ENCODE peak calls at places on chromosomes 3 and 15, in four cellular contexts. One of them, this sample, is unnamed. For H3K4me1, the result is how much of the 10 kb centered on the place peaks cover.

GRCh38 chr15:64527263-64527984 is 67.0 kb downstream of the ZNF609 start:
- DNase-seq in stomach: no peak
- DNase-seq in uterus: no peak
- DNase-seq in right lobe of liver: no peak
- DNase-seq in this sample: no peak

GRCh38 chr3:197613187-197613586 is 57.4 kb upstream of the BDH1 start:
- DNase-seq in stomach: no peak
- DNase-seq in uterus: no peak
- DNase-seq in right lobe of liver: no peak
- DNase-seq in this sample: no peak

GRCh38 chr15:86608461-86608860 is 528.8 kb downstream of the AGBL1 start:
- DNase-seq in stomach: no peak
- DNase-seq in uterus: no peak
- DNase-seq in right lobe of liver: no peak
- DNase-seq in this sample: no peak

GRCh38 chr15:85745525-85745924 is 49.2 kb downstream of the KLHL25 start:
- DNase-seq in stomach: no peak
- DNase-seq in uterus: peak
- DNase-seq in right lobe of liver: no peak
- DNase-seq in this sample: no peak

GRCh38 chr3:142987080-142987700 is 14.2 kb upstream of the U2SURP start:
- DNase-seq in stomach: no peak
- DNase-seq in uterus: no peak
- DNase-seq in right lobe of liver: no peak
- DNase-seq in this sample: no peak

GRCh38 chr3:143998266-143998665 is 26.6 kb downstream of the DIPK2A start:
- DNase-seq in stomach: no peak
- DNase-seq in uterus: no peak
- DNase-seq in right lobe of liver: no peak
- DNase-seq in this sample: peak

GRCh38 chr3:106343841-106344240 is 475.0 kb upstream of the CBLB start:
- DNase-seq in stomach: no peak
- DNase-seq in uterus: no peak
- DNase-seq in right lobe of liver: no peak
- DNase-seq in this sample: no peak

GRCh38 chr15:85582719-85583089 is 202.3 kb downstream of the AKAP13 start:
- DNase-seq in stomach: peak
- DNase-seq in uterus: peak
- DNase-seq in right lobe of liver: peak
- DNase-seq in this sample: peak

GRCh38 chr15:35630570-35630969 is 84.6 kb upstream of the DPH6 start:
- DNase-seq in stomach: no peak
- DNase-seq in uterus: no peak
- DNase-seq in right lobe of liver: peak
- DNase-seq in this sample: no peak

GRCh38 chr3:169790687-169791429 is 17.7 kb downstream of the MYNN start:
- DNase-seq in stomach: no peak
- DNase-seq in uterus: no peak
- DNase-seq in right lobe of liver: no peak
- DNase-seq in this sample: no peak

GRCh38 chr3:173238091-173238490 is 97.1 kb upstream of the SPATA16 start:
- DNase-seq in stomach: no peak
- DNase-seq in uterus: no peak
- DNase-seq in right lobe of liver: no peak
- DNase-seq in this sample: no peak

GRCh38 chr15:64640146-64640868 is 135.1 kb downstream of the RBPMS2 start:
- DNase-seq in stomach: peak
- DNase-seq in uterus: no peak
- DNase-seq in right lobe of liver: no peak
- DNase-seq in this sample: no peak

GRCh38 chr3:58009749-58010535 is 1.7 kb downstream of the FLNB start:
- DNase-seq in stomach: peak
- DNase-seq in uterus: no peak
- DNase-seq in right lobe of liver: peak
- DNase-seq in this sample: peak

GRCh38 chr3:184261270-184262165 is at the start of gene CAMK2N2:
- DNase-seq in stomach: peak
- DNase-seq in uterus: no peak
- DNase-seq in right lobe of liver: peak
- DNase-seq in this sample: peak

GRCh38 chr3:102053375-102053989 is 204.2 kb downstream of the NFKBIZ start:
- DNase-seq in stomach: no peak
- DNase-seq in uterus: no peak
- DNase-seq in right lobe of liver: no peak
- DNase-seq in this sample: no peak

GRCh38 chr3:53547327-53547726 is 52.9 kb downstream of the CACNA1D start:
- DNase-seq in stomach: no peak
- DNase-seq in uterus: no peak
- DNase-seq in right lobe of liver: no peak
- DNase-seq in this sample: no peak

GRCh38 chr3:75180235-75180944 is 483.7 kb upstream of the FRG2C start:
- DNase-seq in stomach: no peak
- DNase-seq in uterus: no peak
- DNase-seq in right lobe of liver: no peak
- DNase-seq in this sample: no peak

GRCh38 chr3:111695584-111696213 is 100.6 kb upstream of the ZBED2 start:
- DNase-seq in stomach: no peak
- DNase-seq in uterus: no peak
- DNase-seq in right lobe of liver: no peak
- DNase-seq in this sample: no peak

GRCh38 chr15:65413760-65414144 is 9.0 kb downstream of the IGDCC4 start:
- DNase-seq in stomach: no peak
- DNase-seq in uterus: no peak
- DNase-seq in right lobe of liver: no peak
- DNase-seq in this sample: no peak

GRCh38 chr15:90617668-90618097 is 88.0 kb downstream of the CRTC3 start:
- DNase-seq in stomach: no peak
- DNase-seq in uterus: no peak
- DNase-seq in right lobe of liver: no peak
- DNase-seq in this sample: no peak

DNA sequence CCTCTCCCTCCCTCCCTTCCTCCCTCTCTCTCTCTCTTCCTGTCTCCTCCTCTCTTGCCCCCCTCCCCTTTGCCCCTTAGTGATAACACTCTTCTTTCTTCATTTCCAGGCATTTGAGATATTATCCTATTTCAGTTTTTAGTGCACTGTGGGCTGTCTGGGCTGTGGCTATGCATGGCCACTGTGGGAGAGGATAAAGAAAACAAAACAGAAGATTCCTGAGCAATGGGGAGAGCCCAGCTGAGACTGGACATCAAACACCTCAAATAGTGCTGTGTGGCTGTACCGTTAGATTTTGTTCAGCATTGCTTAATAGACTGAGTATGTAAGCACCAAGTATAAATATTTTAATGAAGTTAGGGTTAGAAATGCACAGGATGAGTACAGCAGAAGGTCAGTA is 7.8 kb upstream of the GBE1 start:
- DNase-seq in stomach: no peak
- DNase-seq in uterus: no peak
- DNase-seq in right lobe of liver: no peak
- DNase-seq in this sample: no peak
- TF ChIP-seq POLR2A in stomach: no peak
- TF ChIP-seq POLR2A in uterus: no peak
- TF ChIP-seq POLR2A in right lobe of liver: no peak
- TF ChIP-seq POLR2A in this sample: no peak

GRCh38 chr3:72624656-72625055 is 223.6 kb downstream of the SHQ1 start:
- DNase-seq in stomach: no peak
- DNase-seq in uterus: no peak
- DNase-seq in right lobe of liver: no peak
- DNase-seq in this sample: no peak
- H3K4me3 ChIP-seq in stomach: no peak
- H3K4me3 ChIP-seq in uterus: no peak
- H3K4me3 ChIP-seq in right lobe of liver: no peak
- H3K4me3 ChIP-seq in this sample: no peak

GRCh38 chr3:63992461-63993209 is 30.7 kb downstream of the PSMD6 start:
- DNase-seq in stomach: no peak
- DNase-seq in uterus: no peak
- DNase-seq in right lobe of liver: no peak
- DNase-seq in this sample: no peak

GRCh38 chr3:63988943-63989342 is 34.4 kb downstream of the PSMD6 start:
- DNase-seq in stomach: no peak
- DNase-seq in uterus: no peak
- DNase-seq in right lobe of liver: no peak
- DNase-seq in this sample: no peak

GRCh38 chr3:63990733-63991132 is 32.6 kb downstream of the PSMD6 start:
- DNase-seq in stomach: no peak
- DNase-seq in uterus: no peak
- DNase-seq in right lobe of liver: no peak
- DNase-seq in this sample: no peak

GRCh38 chr3:63991666-63992065 is 31.6 kb downstream of the PSMD6 start:
- DNase-seq in stomach: no peak
- DNase-seq in uterus: no peak
- DNase-seq in right lobe of liver: no peak
- DNase-seq in this sample: no peak

DNA sequence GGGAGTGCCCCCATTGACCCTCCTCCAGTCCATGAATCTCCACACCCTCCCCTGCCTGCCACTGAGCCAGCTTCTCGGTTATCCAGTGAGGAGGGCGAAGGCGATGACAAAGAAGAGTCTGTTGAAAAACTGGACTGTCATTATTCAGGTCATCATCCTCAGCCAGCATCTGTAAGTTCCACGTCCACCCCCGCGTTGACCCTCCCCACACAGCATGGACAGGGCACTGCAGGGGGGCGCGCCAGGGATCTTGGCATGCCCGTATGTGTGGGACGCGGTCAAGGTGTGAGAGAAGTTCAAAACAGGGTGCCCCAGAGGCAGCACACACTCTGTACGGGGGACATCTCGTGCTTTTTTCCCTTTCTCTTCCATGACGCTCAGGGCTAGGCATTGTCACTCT is 33.1 kb downstream of the PSMD6 start:
- DNase-seq in stomach: no peak
- DNase-seq in uterus: no peak
- DNase-seq in right lobe of liver: no peak
- DNase-seq in this sample: no peak
- H3K4me1 ChIP-seq in stomach: under half
- H3K4me1 ChIP-seq in uterus: under half
- H3K4me1 ChIP-seq in right lobe of liver: under half
- H3K4me1 ChIP-seq in this sample: under half

DNA sequence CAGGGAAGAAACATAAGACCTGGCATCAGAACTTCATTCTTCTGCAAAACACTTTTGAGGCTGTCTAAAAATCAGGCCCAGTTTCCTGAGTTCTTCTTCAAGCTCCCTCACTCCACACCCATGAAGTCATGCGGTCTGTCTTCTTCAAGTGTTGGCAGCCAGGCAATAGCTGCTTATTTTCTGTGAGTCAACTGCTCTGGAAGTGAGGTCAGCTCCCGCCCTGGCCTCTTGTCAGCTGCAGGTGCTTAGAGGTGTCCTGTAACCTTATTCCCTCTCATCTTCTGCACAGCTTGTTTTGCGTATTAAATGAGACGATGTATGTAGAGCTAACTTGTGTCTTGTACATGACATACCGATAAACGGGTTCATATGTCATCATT is 226.1 kb downstream of the ADAMTS17 start:
- DNase-seq in stomach: no peak
- DNase-seq in uterus: peak
- DNase-seq in right lobe of liver: no peak
- DNase-seq in this sample: no peak
- TF ChIP-seq POLR2A in stomach: no peak
- TF ChIP-seq POLR2A in uterus: no peak
- TF ChIP-seq POLR2A in right lobe of liver: no peak
- TF ChIP-seq POLR2A in this sample: no peak

GRCh38 chr3:50388021-50388719 is 28.8 kb upstream of the TMEM115 start:
- DNase-seq in stomach: no peak
- DNase-seq in uterus: no peak
- DNase-seq in right lobe of liver: no peak
- DNase-seq in this sample: no peak

GRCh38 chr3:50383750-50384149 is 24.4 kb upstream of the TMEM115 start:
- DNase-seq in stomach: no peak
- DNase-seq in uterus: no peak
- DNase-seq in right lobe of liver: no peak
- DNase-seq in this sample: no peak

GRCh38 chr3:50388720-50389352 is 29.5 kb upstream of the TMEM115 start:
- DNase-seq in stomach: no peak
- DNase-seq in uterus: no peak
- DNase-seq in right lobe of liver: no peak
- DNase-seq in this sample: no peak

GRCh38 chr3:50382271-50382670 is 22.9 kb upstream of the TMEM115 start:
- DNase-seq in stomach: no peak
- DNase-seq in uterus: no peak
- DNase-seq in right lobe of liver: no peak
- DNase-seq in this sample: no peak

DNA sequence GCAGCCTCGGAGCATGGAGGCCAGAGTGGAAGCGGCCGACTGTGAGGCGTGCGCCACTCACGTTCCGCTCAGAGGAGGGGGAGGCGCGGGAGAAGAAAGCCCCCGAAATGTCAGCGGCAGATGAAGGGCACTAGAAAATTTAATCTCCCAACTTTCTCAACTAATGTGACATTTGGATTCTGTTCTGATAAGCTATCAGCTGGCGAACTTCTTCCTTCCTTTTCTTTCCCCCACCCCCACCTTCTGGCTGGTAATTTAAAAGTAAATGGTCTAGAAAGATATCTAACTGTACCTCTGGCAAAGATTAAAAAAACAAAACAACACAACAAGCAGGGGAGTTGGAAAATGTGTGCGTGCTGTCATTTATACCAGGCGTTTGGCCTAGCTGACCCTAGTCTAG is 26.4 kb upstream of the TMEM115 start:
- DNase-seq in stomach: no peak
- DNase-seq in uterus: no peak
- DNase-seq in right lobe of liver: no peak
- DNase-seq in this sample: no peak
- H3K4me3 ChIP-seq in stomach: no peak
- H3K4me3 ChIP-seq in uterus: no peak
- H3K4me3 ChIP-seq in right lobe of liver: no peak
- H3K4me3 ChIP-seq in this sample: no peak

GRCh38 chr3:125051715-125052581 is 3.8 kb downstream of the HEG1 start:
- DNase-seq in stomach: no peak
- DNase-seq in uterus: peak
- DNase-seq in right lobe of liver: no peak
- DNase-seq in this sample: peak
- H3K4me1 ChIP-seq in stomach: under half
- H3K4me1 ChIP-seq in uterus: under half
- H3K4me1 ChIP-seq in right lobe of liver: under half
- H3K4me1 ChIP-seq in this sample: under half